ENCODE peak calls at places on chromosomes 2 and 18, in eight cellular contexts. B is endothelial cell; J is stimulated activated CD4-positive, alpha-beta T cell treated with anti-CD3 and anti-CD28 coated beads, TNF-alpha, amount 100 ng/mL, for 4 hours; Q is activated CD8-positive, alpha-beta memory T cell treated with anti-CD3 and anti-CD28 coated beads, Interleukin-2, amount 50 U/mL, for 48 hours; F is stimulated activated CD8-positive, alpha-beta memory T cell treated with anti-CD3 and anti-CD28 coated beads, Interleukin-2, amount 100 ng/mL, for 1 hour; K is DMS153; A is iris pigment epithelial cell; O is NCI-H1092 treated with DMSO at 0.1 percent for 48 hours. G is an unnamed sample.
A peak's percentile ranks its signal among the peaks of the same experiment; 100 is the strongest.

GRCh38 chr18:56747032-56747658 is 96.0 kb downstream of the WDR7 start:
- DNase-seq in B (no peak), F (no peak), A (no peak), Q (no peak), J (no peak), K (no peak), O (no peak), G (no peak)

GRCh38 chr2:217842038-217842437 is 160.8 kb downstream of the TNS1 start:
- DNase-seq in J (no peak), B (no peak), F (no peak), A (no peak), O (no peak), Q (no peak), K (no peak), G (no peak)

GRCh38 chr2:33420726-33421125 is 55.7 kb upstream of the RASGRP3 start:
- DNase-seq in Q (no peak), B (no peak), O (no peak), J (no peak), A (no peak), K (no peak), F (no peak), G (no peak)

GRCh38 chr2:65329551-65329950 is 101.9 kb downstream of the ACTR2 start:
- DNase-seq in K (peak; percentile 89), O (no peak), F (no peak), J (no peak), B (no peak), A (no peak), Q (no peak), G (no peak)

GRCh38 chr2:173021939-173022371 is 53.7 kb upstream of the MAP3K20 start:
- DNase-seq in K (no peak), A (peak; percentile 45), F (no peak), O (no peak), Q (no peak), B (no peak), J (no peak), G (no peak)

GRCh38 chr2:118943286-118943685 is 1.3 kb downstream of the MARCO start:
- DNase-seq in F (no peak), Q (no peak), A (no peak), O (no peak), B (no peak), K (no peak), J (no peak), G (no peak)

GRCh38 chr2:12856934-12857660 is 140.4 kb downstream of the TRIB2 start:
- DNase-seq in J (no peak), F (no peak), B (no peak), K (no peak), A (peak; percentile 87), O (no peak), Q (no peak), G (peak; percentile 36)

GRCh38 chr18:27136208-27136535 is 48.9 kb downstream of the CHST9 start:
- DNase-seq in O (no peak), F (no peak), J (no peak), Q (no peak), A (peak; percentile 39), B (no peak), K (no peak), G (no peak)

GRCh38 chr2:179613299-179613651 is 248.1 kb downstream of the ZNF385B start:
- DNase-seq in F (no peak), O (no peak), Q (no peak), A (no peak), K (no peak), J (no peak), B (no peak), G (no peak)

GRCh38 chr2:239089884-239090283 is 242.0 kb downstream of the TWIST2 start:
- DNase-seq in B (no peak), K (no peak), A (no peak), F (no peak), O (no peak), Q (no peak), J (no peak), G (no peak)

GRCh38 chr2:195390686-195391085 is 266.3 kb upstream of the SLC39A10 start:
- DNase-seq in Q (no peak), A (no peak), F (no peak), K (no peak), O (no peak), J (no peak), B (no peak), G (no peak)

GRCh38 chr2:226798422-226799210 is 1.0 kb downstream of the IRS1 start:
- DNase-seq in O (no peak), B (peak; percentile 34), Q (peak; percentile 75), A (peak; percentile 70), F (no peak), K (peak; percentile 11), J (no peak), G (peak; percentile 77)

GRCh38 chr2:135839713-135840112 is 2.7 kb upstream of the LCT start:
- DNase-seq in A (peak; percentile 91), J (no peak), K (no peak), O (no peak), F (no peak), B (no peak), Q (no peak), G (no peak)

GRCh38 chr2:62415019-62415431 is 91.0 kb downstream of the TMEM17 start:
- DNase-seq in O (no peak), Q (no peak), B (no peak), F (no peak), A (no peak), K (no peak), J (no peak), G (no peak)

GRCh38 chr2:177296047-177296446 is 31.5 kb upstream of the NFE2L2 start:
- DNase-seq in F (no peak), Q (no peak), A (no peak), B (no peak), J (no peak), O (no peak), K (no peak), G (no peak)

GRCh38 chr2:60472663-60473289 is 80.7 kb downstream of the BCL11A start:
- DNase-seq in J (no peak), F (no peak), B (no peak), O (no peak), K (no peak), A (no peak), Q (no peak), G (no peak)

GRCh38 chr2:25042321-25043240 is 705 bp downstream of the EFR3B start:
- DNase-seq in J (no peak), B (peak; percentile 50), A (peak; percentile 45), F (no peak), K (no peak), O (peak; percentile 31), Q (peak; percentile 64), G (peak; percentile 39)

G was measured in activated naive CD8-positive, alpha-beta T cell treated with anti-CD3 and anti-CD28 coated beads, Interleukin-2, amount 10 ng/mL, durations not matched to agents 7 days and 5 days.